ENCODE peak calls at places on chromosomes 5 and 9, in five cellular contexts. D is H1, M is K562, B is neural progenitor cell, R is bronchial epithelial cell. W is an unnamed sample.

GRCh38 chr9:81826541-81826906 is 101.7 kb upstream of the SPATA31D4 start:
- DNase-seq in B (peak), D (no peak), R (no peak), M (no peak), W (no peak)

GRCh38 chr9:74500584-74500924 is 3.4 kb downstream of the RORB start:
- DNase-seq in D (no peak), M (no peak), R (no peak), B (peak), W (no peak)

GRCh38 chr9:20504930-20505329 is 117.4 kb downstream of the MLLT3 start:
- DNase-seq in R (no peak), M (no peak), B (no peak), D (no peak), W (no peak)

GRCh38 chr5:33228149-33228548 is 212.6 kb upstream of the TARS1 start:
- DNase-seq in M (no peak), B (no peak), R (no peak), D (no peak), W (no peak)

GRCh38 chr9:36341936-36342577 is 58.0 kb downstream of the RNF38 start:
- DNase-seq in M (no peak), B (no peak), R (no peak), D (no peak), W (no peak)

GRCh38 chr9:71859939-71860338 is 51.1 kb downstream of the ABHD17B start:
- DNase-seq in M (no peak), B (no peak), D (no peak), R (no peak), W (no peak)

GRCh38 chr5:43540746-43541145 is 16.1 kb downstream of the PAIP1 start:
- DNase-seq in D (no peak), R (no peak), B (no peak), M (no peak), W (no peak)

GRCh38 chr9:36191290-36191645 is 547 bp downstream of the CLTA start:
- DNase-seq in B (peak), R (peak), D (no peak), M (no peak), W (no peak)

GRCh38 chr5:74408150-74409043 is 232.1 kb downstream of the ENC1 start:
- DNase-seq in R (peak), M (no peak), B (no peak), D (no peak), W (no peak)

GRCh38 chr9:131289301-131290038 is at the start of gene PLPP7:
- DNase-seq in B (peak), M (peak), R (no peak), D (no peak), W (no peak)
- H3K4me3 ChIP-seq in B (peak), M (no peak), R (no peak), D (no peak), W (no peak)

GRCh38 chr5:77211013-77211690 is 672 bp downstream of the PDE8B start:
- DNase-seq in D (peak), B (peak), M (no peak), R (no peak), W (no peak)
- H3K4me3 ChIP-seq in D (peak), B (peak), M (no peak), R (no peak), W (no peak)

GRCh38 chr5:147508711-147509040 is 1.2 kb downstream of the DPYSL3 start:
- DNase-seq in M (no peak), R (no peak), B (no peak), D (no peak), W (no peak)
- H3K4me3 ChIP-seq in M (no peak), R (peak), B (peak), D (peak), W (peak)

GRCh38 chr5:162132348-162132747 is 64.8 kb downstream of the GABRG2 start:
- DNase-seq in R (no peak), M (no peak), D (no peak), B (no peak), W (no peak)
- H3K4me3 ChIP-seq in R (no peak), M (no peak), D (no peak), B (no peak), W (no peak)

GRCh38 chr5:52787600-52788504 is at the start of the genes ITGA1 and PELO:
- DNase-seq in M (no peak), B (peak), D (peak), R (peak), W (peak)

GRCh38 chr5:52789378-52789777 is 1.7 kb downstream of the ITGA1 start:
- DNase-seq in M (no peak), B (no peak), R (no peak), D (no peak), W (no peak)

GRCh38 chr5:52788505-52788821 is 747 bp downstream of the ITGA1 start:
- DNase-seq in B (no peak), D (no peak), M (no peak), R (no peak), W (no peak)

GRCh38 chr5:52791366-52791765 is 3.6 kb downstream of the ITGA1 start:
- DNase-seq in R (no peak), M (no peak), D (no peak), B (no peak), W (no peak)

GRCh38 chr5:52789867-52790266 is 2.2 kb downstream of the ITGA1 start:
- DNase-seq in R (no peak), M (no peak), D (no peak), B (no peak), W (no peak)
- H3K4me3 ChIP-seq in R (no peak), M (no peak), D (no peak), B (no peak), W (no peak)

GRCh38 chr9:127140842-127141675 is 18.6 kb upstream of the ANGPTL2 start:
- DNase-seq in M (no peak), R (no peak), D (no peak), B (no peak), W (no peak)

GRCh38 chr9:127142931-127143464 is 20.6 kb upstream of the ANGPTL2 start:
- DNase-seq in M (no peak), D (no peak), B (no peak), R (no peak), W (no peak)

GRCh38 chr9:127140181-127140580 is 17.7 kb upstream of the ANGPTL2 start:
- DNase-seq in M (no peak), D (no peak), R (no peak), B (no peak), W (no peak)

GRCh38 chr9:127143920-127144465 is 21.6 kb upstream of the ANGPTL2 start:
- DNase-seq in D (no peak), B (no peak), M (no peak), R (no peak), W (no peak)

GRCh38 chr9:127142291-127142690 is 19.9 kb upstream of the ANGPTL2 start:
- DNase-seq in B (no peak), M (no peak), D (no peak), R (no peak), W (no peak)
- H3K4me3 ChIP-seq in B (no peak), M (no peak), D (no peak), R (no peak), W (no peak)

DNA sequence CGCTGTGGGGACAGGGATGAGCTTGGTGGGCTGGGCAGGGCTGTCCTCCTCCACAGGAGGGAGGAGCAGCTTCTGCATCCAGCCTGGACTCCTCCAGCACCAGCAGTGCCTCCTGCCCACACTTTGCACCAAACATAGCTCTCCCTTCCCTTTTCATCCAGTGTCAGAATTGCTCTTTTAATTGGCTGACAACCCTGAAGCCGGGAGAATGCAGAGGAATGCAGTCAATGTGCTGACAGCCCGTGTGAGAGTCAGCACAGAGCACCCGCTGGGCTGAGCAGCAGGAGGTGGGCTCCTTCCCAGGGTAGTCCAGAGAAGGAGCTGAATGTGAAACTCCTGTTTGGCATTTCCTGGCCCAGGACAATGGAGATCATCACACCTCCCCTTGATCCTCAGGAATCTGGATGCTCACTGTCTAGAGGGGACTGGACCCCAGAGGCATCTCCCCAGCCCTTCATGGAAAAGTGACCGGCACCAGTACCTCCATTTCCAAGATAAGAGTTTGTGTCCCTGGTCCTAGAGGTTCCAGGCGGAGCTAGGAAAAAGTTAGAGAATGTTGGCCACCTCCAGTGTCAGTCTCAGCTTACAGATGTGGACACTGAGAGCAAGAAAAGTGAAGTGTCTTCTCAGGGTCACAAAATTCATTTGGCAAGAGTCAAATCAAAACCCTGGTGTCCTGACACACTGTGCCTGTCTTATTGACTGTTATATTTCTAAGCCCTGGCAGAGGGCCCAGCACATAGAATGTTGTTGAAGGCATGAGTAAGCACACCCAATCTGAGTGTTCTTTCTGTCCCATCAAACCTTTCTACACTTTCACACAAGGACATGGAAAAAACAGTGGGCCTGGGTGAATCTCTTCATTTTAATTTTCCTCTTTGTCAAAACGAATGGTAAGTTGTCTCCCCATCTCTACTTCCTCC is 202.1 kb downstream of the SNX18 start:
- DNase-seq in R (peak), B (peak), D (peak), M (no peak), W (no peak)
- H3K4me3 ChIP-seq in R (no peak), B (no peak), D (no peak), M (no peak), W (no peak)

GRCh38 chr9:122941560-122942234 is 877 bp downstream of the RABGAP1 start:
- DNase-seq in R (peak), M (no peak), D (no peak), B (no peak), W (no peak)

GRCh38 chr9:122940603-122941559 is at the start of gene RABGAP1:
- DNase-seq in M (peak), R (peak), B (peak), D (peak), W (peak)

GRCh38 chr9:122948313-122948712 is 7.5 kb downstream of the RABGAP1 start:
- DNase-seq in D (no peak), M (no peak), R (peak), B (no peak), W (no peak)

GRCh38 chr9:122946486-122947003 is 5.7 kb downstream of the RABGAP1 start:
- DNase-seq in B (no peak), R (no peak), D (no peak), M (no peak), W (no peak)

GRCh38 chr9:122944960-122945888 is 4.4 kb downstream of the RABGAP1 start:
- DNase-seq in R (no peak), M (no peak), B (no peak), D (no peak), W (no peak)
- H3K4me3 ChIP-seq in R (no peak), M (no peak), B (no peak), D (no peak), W (no peak)

DNA sequence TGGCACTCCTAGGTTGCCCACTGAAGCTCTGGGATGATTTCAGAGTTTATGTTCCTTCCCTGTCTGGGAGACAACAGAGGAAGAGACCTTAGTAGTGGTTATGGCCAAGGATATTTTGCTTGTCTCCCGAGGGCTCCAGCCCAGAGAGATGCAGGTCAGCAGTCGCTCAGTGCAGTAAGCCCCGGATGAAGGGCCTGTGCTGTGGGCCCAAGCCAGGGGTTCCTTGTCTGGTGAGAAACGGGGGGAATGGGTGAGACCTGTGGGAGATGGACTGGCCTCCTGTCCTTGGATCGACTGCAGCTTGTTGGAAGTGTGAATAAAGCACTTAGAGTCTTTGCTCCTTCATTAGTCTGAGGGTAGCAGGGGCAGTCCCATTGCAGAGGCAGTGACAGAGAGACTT is 260.7 kb upstream of the RIOK2 start:
- DNase-seq in M (no peak), R (no peak), D (no peak), B (no peak), W (no peak)
- H3K4me3 ChIP-seq in M (no peak), R (no peak), D (no peak), B (no peak), W (no peak)

W was measured in HCT116.